ENCODE peak calls at places on chromosomes 5 and 9, in ten cellular contexts. One of them, this sample, is unnamed.

GRCh38 chr9:107484117-107484723 is 5.3 kb downstream of the KLF4 start:
- DNase-seq in cardiac muscle cell: peak
- DNase-seq in ovary: no peak
- DNase-seq in AG04450: peak
- DNase-seq in AG09309: peak
- DNase-seq in endodermal cell: peak
- DNase-seq in progenitor cell of endocrine pancreas: no peak
- DNase-seq in fibroblast of pulmonary artery: peak
- DNase-seq in CD8-positive, alpha-beta T cell: no peak
- DNase-seq in transverse colon: peak
- DNase-seq in this sample: no peak

GRCh38 chr9:96495341-96495740 is 45.4 kb downstream of the HABP4 start:
- DNase-seq in cardiac muscle cell: no peak
- DNase-seq in ovary: no peak
- DNase-seq in AG04450: peak
- DNase-seq in AG09309: peak
- DNase-seq in endodermal cell: no peak
- DNase-seq in progenitor cell of endocrine pancreas: no peak
- DNase-seq in fibroblast of pulmonary artery: peak
- DNase-seq in CD8-positive, alpha-beta T cell: no peak
- DNase-seq in transverse colon: no peak
- DNase-seq in this sample: no peak

GRCh38 chr5:102865510-102866314 is 110.6 kb downstream of the PAM start:
- DNase-seq in cardiac muscle cell: peak
- DNase-seq in ovary: peak
- DNase-seq in AG04450: no peak
- DNase-seq in AG09309: peak
- DNase-seq in endodermal cell: peak
- DNase-seq in progenitor cell of endocrine pancreas: peak
- DNase-seq in fibroblast of pulmonary artery: peak
- DNase-seq in CD8-positive, alpha-beta T cell: peak
- DNase-seq in transverse colon: peak
- DNase-seq in this sample: peak

GRCh38 chr5:88144219-88145040 is 124.2 kb downstream of the TMEM161B start:
- DNase-seq in cardiac muscle cell: peak
- DNase-seq in ovary: no peak
- DNase-seq in AG04450: no peak
- DNase-seq in AG09309: no peak
- DNase-seq in endodermal cell: peak
- DNase-seq in progenitor cell of endocrine pancreas: peak
- DNase-seq in fibroblast of pulmonary artery: no peak
- DNase-seq in CD8-positive, alpha-beta T cell: no peak
- DNase-seq in transverse colon: no peak
- DNase-seq in this sample: no peak

GRCh38 chr9:1208185-1208584 is 158.0 kb downstream of the DMRT2 start:
- DNase-seq in cardiac muscle cell: no peak
- DNase-seq in ovary: no peak
- DNase-seq in AG04450: peak
- DNase-seq in AG09309: peak
- DNase-seq in endodermal cell: no peak
- DNase-seq in progenitor cell of endocrine pancreas: no peak
- DNase-seq in fibroblast of pulmonary artery: peak
- DNase-seq in CD8-positive, alpha-beta T cell: no peak
- DNase-seq in transverse colon: no peak
- DNase-seq in this sample: no peak

GRCh38 chr5:131710391-131710790 is 75.4 kb upstream of the RAPGEF6 start:
- DNase-seq in cardiac muscle cell: no peak
- DNase-seq in ovary: no peak
- DNase-seq in AG04450: no peak
- DNase-seq in AG09309: no peak
- DNase-seq in endodermal cell: no peak
- DNase-seq in progenitor cell of endocrine pancreas: no peak
- DNase-seq in fibroblast of pulmonary artery: no peak
- DNase-seq in CD8-positive, alpha-beta T cell: no peak
- DNase-seq in transverse colon: no peak
- DNase-seq in this sample: no peak

GRCh38 chr5:37722236-37723146 is 117.3 kb downstream of the GDNF start:
- DNase-seq in cardiac muscle cell: no peak
- DNase-seq in ovary: no peak
- DNase-seq in AG04450: peak
- DNase-seq in AG09309: peak
- DNase-seq in endodermal cell: no peak
- DNase-seq in progenitor cell of endocrine pancreas: no peak
- DNase-seq in fibroblast of pulmonary artery: peak
- DNase-seq in CD8-positive, alpha-beta T cell: no peak
- DNase-seq in transverse colon: no peak
- DNase-seq in this sample: no peak

GRCh38 chr9:89751081-89751855 is 146.5 kb downstream of the GADD45G start:
- DNase-seq in cardiac muscle cell: no peak
- DNase-seq in ovary: no peak
- DNase-seq in AG04450: no peak
- DNase-seq in AG09309: no peak
- DNase-seq in endodermal cell: no peak
- DNase-seq in progenitor cell of endocrine pancreas: no peak
- DNase-seq in fibroblast of pulmonary artery: no peak
- DNase-seq in CD8-positive, alpha-beta T cell: no peak
- DNase-seq in transverse colon: no peak
- DNase-seq in this sample: no peak

GRCh38 chr9:8622871-8623270 is 823.3 kb upstream of the DMAC1 start:
- DNase-seq in cardiac muscle cell: no peak
- DNase-seq in ovary: no peak
- DNase-seq in AG04450: no peak
- DNase-seq in AG09309: no peak
- DNase-seq in endodermal cell: no peak
- DNase-seq in progenitor cell of endocrine pancreas: no peak
- DNase-seq in fibroblast of pulmonary artery: no peak
- DNase-seq in CD8-positive, alpha-beta T cell: no peak
- DNase-seq in transverse colon: no peak
- DNase-seq in this sample: no peak

GRCh38 chr5:110262754-110263153 is 463.7 kb downstream of the TMEM232 start:
- DNase-seq in cardiac muscle cell: no peak
- DNase-seq in ovary: no peak
- DNase-seq in AG04450: no peak
- DNase-seq in AG09309: no peak
- DNase-seq in endodermal cell: no peak
- DNase-seq in progenitor cell of endocrine pancreas: no peak
- DNase-seq in fibroblast of pulmonary artery: peak
- DNase-seq in CD8-positive, alpha-beta T cell: no peak
- DNase-seq in transverse colon: no peak
- DNase-seq in this sample: no peak

GRCh38 chr9:123724211-123724831 is 205.6 kb downstream of the DENND1A start:
- DNase-seq in cardiac muscle cell: no peak
- DNase-seq in ovary: no peak
- DNase-seq in AG04450: no peak
- DNase-seq in AG09309: peak
- DNase-seq in endodermal cell: no peak
- DNase-seq in progenitor cell of endocrine pancreas: no peak
- DNase-seq in fibroblast of pulmonary artery: peak
- DNase-seq in CD8-positive, alpha-beta T cell: no peak
- DNase-seq in transverse colon: no peak
- DNase-seq in this sample: no peak

GRCh38 chr9:99231708-99232107 is 9.6 kb downstream of the SEC61B start:
- DNase-seq in cardiac muscle cell: peak
- DNase-seq in ovary: no peak
- DNase-seq in AG04450: no peak
- DNase-seq in AG09309: no peak
- DNase-seq in endodermal cell: peak
- DNase-seq in progenitor cell of endocrine pancreas: no peak
- DNase-seq in fibroblast of pulmonary artery: peak
- DNase-seq in CD8-positive, alpha-beta T cell: peak
- DNase-seq in transverse colon: no peak
- DNase-seq in this sample: no peak
- TF ChIP-seq CTCF in cardiac muscle cell: peak
- TF ChIP-seq CTCF in ovary: no peak
- TF ChIP-seq CTCF in AG04450: peak
- TF ChIP-seq CTCF in AG09309: peak
- TF ChIP-seq CTCF in endodermal cell: peak
- TF ChIP-seq CTCF in progenitor cell of endocrine pancreas: peak
- TF ChIP-seq CTCF in fibroblast of pulmonary artery: peak
- TF ChIP-seq CTCF in CD8-positive, alpha-beta T cell: peak
- TF ChIP-seq CTCF in transverse colon: peak
- TF ChIP-seq CTCF in this sample: peak

GRCh38 chr5:135891804-135892203 is 3.8 kb downstream of the IL9 start:
- DNase-seq in cardiac muscle cell: peak
- DNase-seq in ovary: no peak
- DNase-seq in AG04450: no peak
- DNase-seq in AG09309: no peak
- DNase-seq in endodermal cell: peak
- DNase-seq in progenitor cell of endocrine pancreas: no peak
- DNase-seq in fibroblast of pulmonary artery: no peak
- DNase-seq in CD8-positive, alpha-beta T cell: no peak
- DNase-seq in transverse colon: no peak
- DNase-seq in this sample: no peak
- TF ChIP-seq CTCF in cardiac muscle cell: peak
- TF ChIP-seq CTCF in ovary: peak
- TF ChIP-seq CTCF in AG04450: peak
- TF ChIP-seq CTCF in AG09309: no peak
- TF ChIP-seq CTCF in endodermal cell: peak
- TF ChIP-seq CTCF in progenitor cell of endocrine pancreas: peak
- TF ChIP-seq CTCF in fibroblast of pulmonary artery: peak
- TF ChIP-seq CTCF in CD8-positive, alpha-beta T cell: no peak
- TF ChIP-seq CTCF in transverse colon: no peak
- TF ChIP-seq CTCF in this sample: no peak

GRCh38 chr5:73786043-73786831 is 160.2 kb downstream of the ARHGEF28 start:
- DNase-seq in cardiac muscle cell: no peak
- DNase-seq in ovary: no peak
- DNase-seq in AG04450: no peak
- DNase-seq in AG09309: no peak
- DNase-seq in endodermal cell: no peak
- DNase-seq in progenitor cell of endocrine pancreas: no peak
- DNase-seq in fibroblast of pulmonary artery: no peak
- DNase-seq in CD8-positive, alpha-beta T cell: no peak
- DNase-seq in transverse colon: no peak
- DNase-seq in this sample: no peak

GRCh38 chr5:73780297-73781080 is 154.5 kb downstream of the ARHGEF28 start:
- DNase-seq in cardiac muscle cell: no peak
- DNase-seq in ovary: no peak
- DNase-seq in AG04450: no peak
- DNase-seq in AG09309: no peak
- DNase-seq in endodermal cell: no peak
- DNase-seq in progenitor cell of endocrine pancreas: no peak
- DNase-seq in fibroblast of pulmonary artery: no peak
- DNase-seq in CD8-positive, alpha-beta T cell: no peak
- DNase-seq in transverse colon: peak
- DNase-seq in this sample: no peak

GRCh38 chr5:73783823-73784222 is 157.8 kb downstream of the ARHGEF28 start:
- DNase-seq in cardiac muscle cell: no peak
- DNase-seq in ovary: no peak
- DNase-seq in AG04450: no peak
- DNase-seq in AG09309: no peak
- DNase-seq in endodermal cell: no peak
- DNase-seq in progenitor cell of endocrine pancreas: no peak
- DNase-seq in fibroblast of pulmonary artery: peak
- DNase-seq in CD8-positive, alpha-beta T cell: no peak
- DNase-seq in transverse colon: no peak
- DNase-seq in this sample: no peak
- TF ChIP-seq CTCF in cardiac muscle cell: peak
- TF ChIP-seq CTCF in ovary: no peak
- TF ChIP-seq CTCF in AG04450: peak
- TF ChIP-seq CTCF in AG09309: peak
- TF ChIP-seq CTCF in endodermal cell: no peak
- TF ChIP-seq CTCF in progenitor cell of endocrine pancreas: peak
- TF ChIP-seq CTCF in fibroblast of pulmonary artery: peak
- TF ChIP-seq CTCF in CD8-positive, alpha-beta T cell: no peak
- TF ChIP-seq CTCF in transverse colon: no peak
- TF ChIP-seq CTCF in this sample: no peak

GRCh38 chr5:149432377-149432776 is 53.3 kb upstream of the IL17B start:
- DNase-seq in cardiac muscle cell: no peak
- DNase-seq in ovary: no peak
- DNase-seq in AG04450: no peak
- DNase-seq in AG09309: no peak
- DNase-seq in endodermal cell: no peak
- DNase-seq in progenitor cell of endocrine pancreas: no peak
- DNase-seq in fibroblast of pulmonary artery: no peak
- DNase-seq in CD8-positive, alpha-beta T cell: no peak
- DNase-seq in transverse colon: no peak
- DNase-seq in this sample: no peak

GRCh38 chr5:149432861-149433462 is 53.9 kb upstream of the IL17B start:
- DNase-seq in cardiac muscle cell: no peak
- DNase-seq in ovary: peak
- DNase-seq in AG04450: no peak
- DNase-seq in AG09309: no peak
- DNase-seq in endodermal cell: no peak
- DNase-seq in progenitor cell of endocrine pancreas: no peak
- DNase-seq in fibroblast of pulmonary artery: no peak
- DNase-seq in CD8-positive, alpha-beta T cell: no peak
- DNase-seq in transverse colon: no peak
- DNase-seq in this sample: no peak

GRCh38 chr5:149428032-149428431 is 48.9 kb upstream of the IL17B start:
- DNase-seq in cardiac muscle cell: no peak
- DNase-seq in ovary: no peak
- DNase-seq in AG04450: no peak
- DNase-seq in AG09309: no peak
- DNase-seq in endodermal cell: no peak
- DNase-seq in progenitor cell of endocrine pancreas: no peak
- DNase-seq in fibroblast of pulmonary artery: no peak
- DNase-seq in CD8-positive, alpha-beta T cell: no peak
- DNase-seq in transverse colon: no peak
- DNase-seq in this sample: no peak

GRCh38 chr5:149427374-149427773 is 48.3 kb upstream of the IL17B start:
- DNase-seq in cardiac muscle cell: no peak
- DNase-seq in ovary: no peak
- DNase-seq in AG04450: no peak
- DNase-seq in AG09309: no peak
- DNase-seq in endodermal cell: no peak
- DNase-seq in progenitor cell of endocrine pancreas: no peak
- DNase-seq in fibroblast of pulmonary artery: no peak
- DNase-seq in CD8-positive, alpha-beta T cell: no peak
- DNase-seq in transverse colon: no peak
- DNase-seq in this sample: no peak

DNA sequence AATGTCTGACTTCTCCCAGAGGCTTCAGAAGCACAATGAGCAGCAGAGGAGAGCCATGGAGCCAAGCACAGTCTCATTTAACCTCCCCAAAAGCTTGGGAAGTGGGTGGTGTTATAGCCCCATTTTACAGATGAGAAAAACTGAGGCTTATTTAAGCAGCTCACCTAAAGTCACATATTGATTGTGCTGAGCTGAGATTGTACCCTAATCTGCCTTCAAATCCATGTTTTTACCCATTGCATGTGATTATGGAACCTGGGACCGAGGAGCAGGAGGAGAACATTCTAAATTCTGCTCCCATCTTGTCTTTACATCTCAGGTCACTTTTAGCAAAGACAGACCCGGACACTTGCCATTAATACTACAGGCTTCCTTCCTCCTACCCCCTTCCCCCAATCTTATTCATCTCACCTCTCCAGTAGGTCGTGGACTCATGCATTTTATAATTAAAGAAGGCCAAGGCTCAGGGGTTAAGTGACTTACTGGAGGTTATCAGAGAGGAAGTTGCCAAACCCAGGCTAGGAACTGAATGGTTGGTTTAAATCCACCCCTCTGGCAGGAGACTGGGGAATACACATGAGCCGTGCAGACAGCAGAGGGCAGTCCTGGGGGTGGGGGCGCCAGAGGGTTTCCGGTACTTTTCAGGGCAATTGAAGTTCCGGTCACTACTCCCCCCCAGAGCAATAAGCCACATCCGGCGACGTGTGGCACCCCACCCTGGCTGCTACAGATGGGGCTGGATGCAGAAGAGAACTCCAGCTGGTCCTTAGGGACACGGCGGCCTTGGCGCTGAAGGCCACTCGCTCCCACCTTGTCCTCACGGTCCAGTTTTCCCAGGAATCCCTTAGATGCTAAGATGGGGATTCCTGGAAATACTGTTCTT is 51.0 kb upstream of the IL17B start:
- DNase-seq in cardiac muscle cell: peak
- DNase-seq in ovary: peak
- DNase-seq in AG04450: no peak
- DNase-seq in AG09309: no peak
- DNase-seq in endodermal cell: peak
- DNase-seq in progenitor cell of endocrine pancreas: no peak
- DNase-seq in fibroblast of pulmonary artery: peak
- DNase-seq in CD8-positive, alpha-beta T cell: no peak
- DNase-seq in transverse colon: no peak
- DNase-seq in this sample: no peak
- TF ChIP-seq CTCF in cardiac muscle cell: peak
- TF ChIP-seq CTCF in ovary: peak
- TF ChIP-seq CTCF in AG04450: peak
- TF ChIP-seq CTCF in AG09309: peak
- TF ChIP-seq CTCF in endodermal cell: peak
- TF ChIP-seq CTCF in progenitor cell of endocrine pancreas: no peak
- TF ChIP-seq CTCF in fibroblast of pulmonary artery: peak
- TF ChIP-seq CTCF in CD8-positive, alpha-beta T cell: no peak
- TF ChIP-seq CTCF in transverse colon: no peak
- TF ChIP-seq CTCF in this sample: peak

This sample was measured in thoracic aorta.